ENCODE peak calls at places on chromosomes 2 and 18, in four cellular contexts. V, W, Q and B are unnamed samples.

GRCh38 chr18:24797987-24798386 is 337.6 kb downstream of the HRH4 start:
- DNase-seq in V (no peak), W (no peak), Q (no peak), B (no peak)

GRCh38 chr2:11871421-11871820 is 125.0 kb downstream of the LPIN1 start:
- DNase-seq in V (no peak), W (no peak), Q (no peak), B (no peak)

GRCh38 chr2:39550701-39551285 is 113.7 kb upstream of the MAP4K3 start:
- DNase-seq in V (peak; percentile 40), W (no peak), Q (no peak), B (no peak)

GRCh38 chr2:75570948-75571729 is 10.4 kb upstream of the EVA1A start:
- DNase-seq in V (peak; percentile 39), W (no peak), Q (peak; percentile 52), B (no peak)

GRCh38 chr18:7598167-7599062 is 31.3 kb downstream of the PTPRM start:
- DNase-seq in V (no peak), W (no peak), Q (no peak), B (no peak)

GRCh38 chr2:884027-884748 is 66.5 kb upstream of the SNTG2 start:
- DNase-seq in V (no peak), W (no peak), Q (no peak), B (no peak)

GRCh38 chr18:58231930-58232329 is 187.9 kb downstream of the NEDD4L start:
- DNase-seq in V (peak; percentile 51), W (no peak), Q (peak; percentile 63), B (no peak)

GRCh38 chr2:229539628-229540027 is 174.7 kb downstream of the DNER start:
- DNase-seq in V (no peak), W (no peak), Q (no peak), B (no peak)

GRCh38 chr2:230435431-230435830 is 19.4 kb downstream of the SP100 start:
- DNase-seq in V (no peak), W (no peak), Q (no peak), B (no peak)

GRCh38 chr2:170523506-170523905 is 191.6 kb upstream of the SP5 start:
- DNase-seq in V (no peak), W (no peak), Q (no peak), B (no peak)

GRCh38 chr18:49544362-49544761 is 17.5 kb upstream of the LIPG start:
- DNase-seq in V (no peak), W (no peak), Q (no peak), B (no peak)

GRCh38 chr2:174748948-174749347 is 15.3 kb downstream of the CHRNA1 start:
- DNase-seq in V (peak; percentile 76), W (peak; percentile 76), Q (peak; percentile 38), B (peak; percentile 51)

DNA sequence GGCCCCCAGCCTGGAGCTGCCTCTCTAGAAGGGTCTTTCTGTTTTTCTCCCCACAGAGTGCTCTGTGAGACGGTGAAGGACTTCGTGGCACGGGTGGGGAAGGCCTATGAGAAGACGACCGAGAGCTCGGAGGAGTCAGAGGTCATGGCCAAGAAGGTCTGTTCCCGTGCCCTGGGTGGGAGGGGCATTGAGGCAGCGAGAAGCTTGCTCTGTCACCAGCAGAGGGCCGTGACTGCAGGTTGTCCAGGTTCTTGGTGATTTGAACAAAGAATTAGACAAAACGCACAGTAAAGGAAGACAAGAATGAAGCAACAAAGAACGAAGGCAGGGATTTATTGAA is 93.9 kb downstream of the DGKD start:
- DNase-seq in V (peak; percentile 17), W (peak; percentile 69), Q (no peak), B (no peak)
- TF ChIP-seq CTCF in V (no peak), W (no peak), Q (no peak), B (no peak)

DNA sequence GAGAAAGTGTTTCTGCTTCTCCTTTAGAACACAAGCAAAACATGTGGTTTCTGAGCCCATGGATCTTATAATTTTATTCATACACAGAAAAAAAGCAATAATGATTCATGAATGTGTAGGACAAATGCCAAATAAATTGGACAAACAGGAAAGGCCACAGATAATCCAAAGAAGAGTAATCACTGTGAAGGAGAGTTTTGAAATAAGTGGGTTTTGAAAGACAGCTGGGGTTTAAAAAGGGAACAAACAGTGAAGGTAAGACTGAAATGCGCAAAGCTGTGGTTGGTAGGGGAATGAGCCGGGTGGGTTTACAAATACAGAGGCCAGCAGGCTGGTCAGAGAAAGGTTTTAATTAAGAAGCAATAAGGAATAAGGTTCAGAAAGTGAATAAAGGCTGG is 50.0 kb upstream of the MBOAT2 start:
- DNase-seq in V (peak; percentile 14), W (no peak), Q (no peak), B (no peak)
- TF ChIP-seq CTCF in V (no peak), W (no peak), Q (no peak), B (no peak)

GRCh38 chr2:200003444-200003843 is 48.1 kb downstream of the MAIP1 start:
- DNase-seq in V (peak; percentile 37), W (no peak), Q (no peak), B (no peak)

GRCh38 chr2:199997296-199997695 is 41.9 kb downstream of the MAIP1 start:
- DNase-seq in V (no peak), W (no peak), Q (no peak), B (no peak)

GRCh38 chr2:200000444-200001163 is 45.2 kb downstream of the MAIP1 start:
- DNase-seq in V (no peak), W (no peak), Q (no peak), B (no peak)

GRCh38 chr2:199994296-199994695 is 38.9 kb downstream of the MAIP1 start:
- DNase-seq in V (peak; percentile 46), W (no peak), Q (no peak), B (no peak)

GRCh38 chr2:199999166-199999565 is 43.8 kb downstream of the MAIP1 start:
- DNase-seq in V (no peak), W (no peak), Q (no peak), B (no peak)
- TF ChIP-seq CTCF in V (no peak), W (no peak), Q (no peak), B (no peak)

DNA sequence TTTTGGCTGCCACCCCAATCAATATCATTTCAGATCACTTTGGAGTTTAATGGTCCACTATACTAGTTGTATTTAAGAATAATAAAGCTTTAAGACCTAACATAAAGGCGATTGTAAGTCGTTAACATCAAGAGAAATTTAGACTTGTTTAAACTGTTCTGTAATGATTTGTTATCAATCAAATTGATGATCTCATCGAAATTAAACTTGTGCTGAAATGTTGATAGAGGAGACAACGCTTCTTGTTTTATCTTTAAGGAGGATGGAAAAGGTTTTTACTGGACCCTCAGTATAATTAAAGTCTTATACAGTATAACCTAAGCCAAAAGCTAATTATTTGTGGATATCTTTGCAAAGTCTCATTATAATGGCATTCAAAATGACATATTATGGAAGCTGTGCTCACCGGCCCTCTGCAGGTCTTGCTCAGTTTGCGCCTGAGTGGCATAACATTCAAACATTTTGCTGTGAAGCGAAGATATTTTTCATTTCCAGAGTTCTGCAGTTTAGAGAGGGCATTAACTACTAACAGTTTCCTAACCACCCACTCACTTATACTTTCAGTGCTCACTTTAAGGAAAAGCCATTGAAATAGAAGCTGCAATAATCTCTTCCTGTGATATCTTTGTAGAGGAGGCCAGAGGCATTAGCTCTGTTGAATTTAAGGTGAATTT is 1.4 kb upstream of the SERTAD2 start:
- DNase-seq in V (peak; percentile 64), W (no peak), Q (no peak), B (no peak)
- TF ChIP-seq CTCF in V (peak; percentile 29), W (peak; percentile 18), Q (no peak), B (no peak)

GRCh38 chr2:21396252-21396651 is 272.5 kb downstream of the TDRD15 start:
- DNase-seq in V (no peak), W (no peak), Q (peak; percentile 21), B (no peak)

GRCh38 chr2:21392660-21393059 is 268.9 kb downstream of the TDRD15 start:
- DNase-seq in V (no peak), W (peak; percentile 33), Q (no peak), B (no peak)

GRCh38 chr2:21395366-21395765 is 271.6 kb downstream of the TDRD15 start:
- DNase-seq in V (no peak), W (no peak), Q (no peak), B (no peak)
- TF ChIP-seq CTCF in V (no peak), W (no peak), Q (no peak), B (peak; percentile 10)

GRCh38 chr2:125264453-125264852 is 1239.4 kb downstream of the CNTNAP5 start:
- DNase-seq in V (no peak), W (no peak), Q (no peak), B (no peak)
- TF ChIP-seq CTCF in V (no peak), W (no peak), Q (no peak), B (no peak)